ENCODE peak calls at places on chromosome 7, in ten cellular contexts. One of them, this sample, is unnamed.

GRCh38 chr7:106793015-106793651 is 71.9 kb upstream of the PIK3CG start:
- DNase-seq in IMR-90: peak
- DNase-seq in hepatic stellate cell: no peak
- DNase-seq in cardiac fibroblast: peak
- DNase-seq in fibroblast of the aortic adventitia: peak
- DNase-seq in endothelial cell: peak
- DNase-seq in HTR-8/SVneo: peak
- DNase-seq in tibial nerve: no peak
- DNase-seq in H9: no peak
- DNase-seq in T-cell: no peak
- DNase-seq in this sample: peak

GRCh38 chr7:949021-949934 is 5.2 kb downstream of the ADAP1 start:
- DNase-seq in tibial nerve: no peak
- DNase-seq in H9: peak
- DNase-seq in fibroblast of the aortic adventitia: no peak
- DNase-seq in T-cell: no peak
- DNase-seq in endothelial cell: no peak
- DNase-seq in IMR-90: no peak
- DNase-seq in HTR-8/SVneo: no peak
- DNase-seq in hepatic stellate cell: no peak
- DNase-seq in cardiac fibroblast: no peak
- DNase-seq in this sample: no peak

GRCh38 chr7:111765936-111766643 is 203.8 kb upstream of the IMMP2L start:
- DNase-seq in H9: no peak
- DNase-seq in tibial nerve: no peak
- DNase-seq in endothelial cell: no peak
- DNase-seq in cardiac fibroblast: peak
- DNase-seq in fibroblast of the aortic adventitia: peak
- DNase-seq in T-cell: no peak
- DNase-seq in hepatic stellate cell: no peak
- DNase-seq in HTR-8/SVneo: no peak
- DNase-seq in IMR-90: peak
- DNase-seq in this sample: no peak

GRCh38 chr7:96786261-96786997 is 76.8 kb upstream of the SEM1 start:
- DNase-seq in HTR-8/SVneo: no peak
- DNase-seq in hepatic stellate cell: no peak
- DNase-seq in endothelial cell: no peak
- DNase-seq in H9: peak
- DNase-seq in cardiac fibroblast: no peak
- DNase-seq in tibial nerve: no peak
- DNase-seq in fibroblast of the aortic adventitia: no peak
- DNase-seq in T-cell: no peak
- DNase-seq in IMR-90: no peak
- DNase-seq in this sample: peak

GRCh38 chr7:156169474-156170370 is 357.5 kb upstream of the SHH start:
- DNase-seq in hepatic stellate cell: no peak
- DNase-seq in cardiac fibroblast: no peak
- DNase-seq in HTR-8/SVneo: no peak
- DNase-seq in endothelial cell: no peak
- DNase-seq in T-cell: no peak
- DNase-seq in fibroblast of the aortic adventitia: no peak
- DNase-seq in tibial nerve: no peak
- DNase-seq in H9: no peak
- DNase-seq in IMR-90: no peak
- DNase-seq in this sample: no peak

GRCh38 chr7:132516042-132516840 is 60.0 kb downstream of the PLXNA4 start:
- DNase-seq in HTR-8/SVneo: no peak
- DNase-seq in fibroblast of the aortic adventitia: peak
- DNase-seq in IMR-90: peak
- DNase-seq in T-cell: no peak
- DNase-seq in endothelial cell: no peak
- DNase-seq in hepatic stellate cell: peak
- DNase-seq in cardiac fibroblast: peak
- DNase-seq in H9: no peak
- DNase-seq in tibial nerve: no peak
- DNase-seq in this sample: no peak

GRCh38 chr7:47225387-47226170 is 356.3 kb downstream of the TNS3 start:
- DNase-seq in hepatic stellate cell: no peak
- DNase-seq in endothelial cell: no peak
- DNase-seq in cardiac fibroblast: peak
- DNase-seq in HTR-8/SVneo: no peak
- DNase-seq in H9: no peak
- DNase-seq in IMR-90: no peak
- DNase-seq in tibial nerve: no peak
- DNase-seq in fibroblast of the aortic adventitia: no peak
- DNase-seq in T-cell: no peak
- DNase-seq in this sample: no peak

GRCh38 chr7:128899392-128899791 is 11.1 kb downstream of the KCP start:
- DNase-seq in hepatic stellate cell: no peak
- DNase-seq in tibial nerve: no peak
- DNase-seq in endothelial cell: no peak
- DNase-seq in fibroblast of the aortic adventitia: no peak
- DNase-seq in H9: no peak
- DNase-seq in cardiac fibroblast: no peak
- DNase-seq in IMR-90: no peak
- DNase-seq in T-cell: no peak
- DNase-seq in HTR-8/SVneo: no peak
- DNase-seq in this sample: no peak

GRCh38 chr7:98079891-98080653 is 26.6 kb upstream of the LMTK2 start:
- DNase-seq in fibroblast of the aortic adventitia: no peak
- DNase-seq in H9: no peak
- DNase-seq in T-cell: no peak
- DNase-seq in HTR-8/SVneo: no peak
- DNase-seq in endothelial cell: no peak
- DNase-seq in cardiac fibroblast: no peak
- DNase-seq in hepatic stellate cell: no peak
- DNase-seq in tibial nerve: no peak
- DNase-seq in IMR-90: no peak
- DNase-seq in this sample: no peak

GRCh38 chr7:72016574-72016973 is 395.6 kb downstream of the CALN1 start:
- DNase-seq in T-cell: no peak
- DNase-seq in cardiac fibroblast: no peak
- DNase-seq in H9: no peak
- DNase-seq in tibial nerve: no peak
- DNase-seq in endothelial cell: no peak
- DNase-seq in IMR-90: no peak
- DNase-seq in HTR-8/SVneo: no peak
- DNase-seq in hepatic stellate cell: no peak
- DNase-seq in fibroblast of the aortic adventitia: no peak
- DNase-seq in this sample: no peak

GRCh38 chr7:74481458-74482324 is 28.0 kb downstream of the GTF2IRD1 start:
- DNase-seq in HTR-8/SVneo: no peak
- DNase-seq in endothelial cell: no peak
- DNase-seq in T-cell: no peak
- DNase-seq in IMR-90: peak
- DNase-seq in hepatic stellate cell: no peak
- DNase-seq in fibroblast of the aortic adventitia: no peak
- DNase-seq in tibial nerve: no peak
- DNase-seq in cardiac fibroblast: no peak
- DNase-seq in H9: no peak
- DNase-seq in this sample: no peak

GRCh38 chr7:70098133-70098561 is 499.9 kb downstream of the AUTS2 start:
- DNase-seq in cardiac fibroblast: no peak
- DNase-seq in hepatic stellate cell: no peak
- DNase-seq in tibial nerve: no peak
- DNase-seq in endothelial cell: no peak
- DNase-seq in HTR-8/SVneo: no peak
- DNase-seq in fibroblast of the aortic adventitia: no peak
- DNase-seq in IMR-90: no peak
- DNase-seq in T-cell: no peak
- DNase-seq in H9: no peak
- DNase-seq in this sample: no peak

This sample was measured in SK-N-DZ.